ENCODE peak calls at places on chromosomes 16 and 17, in eight cellular contexts. One of them, this sample, is unnamed.

GRCh38 chr17:43998552-43998951 is 5.9 kb upstream of the NAGS start:
- DNase-seq in cardiac fibroblast: peak
- DNase-seq in endothelial cell of umbilical vein: no peak
- DNase-seq in iris pigment epithelial cell: peak
- DNase-seq in NCI-H460: no peak
- DNase-seq in NCI-H1436: no peak
- DNase-seq in hippocampal formation: no peak
- DNase-seq in testis: no peak
- DNase-seq in this sample: no peak

GRCh38 chr17:2138768-2139167 is 83.9 kb downstream of the HIC1 start:
- DNase-seq in cardiac fibroblast: peak
- DNase-seq in endothelial cell of umbilical vein: peak
- DNase-seq in iris pigment epithelial cell: peak
- DNase-seq in NCI-H460: no peak
- DNase-seq in NCI-H1436: peak
- DNase-seq in hippocampal formation: no peak
- DNase-seq in testis: no peak
- DNase-seq in this sample: peak

GRCh38 chr17:48579738-48580543 is 1.8 kb upstream of the HOXB4 start:
- DNase-seq in cardiac fibroblast: no peak
- DNase-seq in endothelial cell of umbilical vein: peak
- DNase-seq in iris pigment epithelial cell: no peak
- DNase-seq in NCI-H460: no peak
- DNase-seq in NCI-H1436: no peak
- DNase-seq in hippocampal formation: no peak
- DNase-seq in testis: no peak
- DNase-seq in this sample: no peak

GRCh38 chr16:58678716-58679115 is 5.9 kb downstream of the SLC38A7 start:
- DNase-seq in cardiac fibroblast: peak
- DNase-seq in endothelial cell of umbilical vein: no peak
- DNase-seq in iris pigment epithelial cell: no peak
- DNase-seq in NCI-H460: peak
- DNase-seq in NCI-H1436: no peak
- DNase-seq in hippocampal formation: peak
- DNase-seq in testis: peak
- DNase-seq in this sample: no peak

GRCh38 chr16:78300469-78300868 is 201.0 kb downstream of the WWOX start:
- DNase-seq in cardiac fibroblast: no peak
- DNase-seq in endothelial cell of umbilical vein: no peak
- DNase-seq in iris pigment epithelial cell: no peak
- DNase-seq in NCI-H460: no peak
- DNase-seq in NCI-H1436: no peak
- DNase-seq in hippocampal formation: no peak
- DNase-seq in testis: no peak
- DNase-seq in this sample: no peak

GRCh38 chr16:2930236-2930635 is 18.5 kb downstream of the FLYWCH1 start:
- DNase-seq in cardiac fibroblast: no peak
- DNase-seq in endothelial cell of umbilical vein: no peak
- DNase-seq in iris pigment epithelial cell: no peak
- DNase-seq in NCI-H460: no peak
- DNase-seq in NCI-H1436: no peak
- DNase-seq in hippocampal formation: no peak
- DNase-seq in testis: no peak
- DNase-seq in this sample: no peak

GRCh38 chr17:2856727-2857126 is 60.5 kb downstream of the RAP1GAP2 start:
- DNase-seq in cardiac fibroblast: no peak
- DNase-seq in endothelial cell of umbilical vein: no peak
- DNase-seq in iris pigment epithelial cell: no peak
- DNase-seq in NCI-H460: no peak
- DNase-seq in NCI-H1436: no peak
- DNase-seq in hippocampal formation: no peak
- DNase-seq in testis: no peak
- DNase-seq in this sample: no peak

GRCh38 chr17:46039592-46040186 is 40.6 kb downstream of the STH start:
- DNase-seq in cardiac fibroblast: no peak
- DNase-seq in endothelial cell of umbilical vein: no peak
- DNase-seq in iris pigment epithelial cell: no peak
- DNase-seq in NCI-H460: no peak
- DNase-seq in NCI-H1436: no peak
- DNase-seq in hippocampal formation: no peak
- DNase-seq in testis: peak
- DNase-seq in this sample: no peak

GRCh38 chr16:81779540-81780320 is 639 bp downstream of the PLCG2 start:
- DNase-seq in cardiac fibroblast: no peak
- DNase-seq in endothelial cell of umbilical vein: peak
- DNase-seq in iris pigment epithelial cell: peak
- DNase-seq in NCI-H460: no peak
- DNase-seq in NCI-H1436: no peak
- DNase-seq in hippocampal formation: no peak
- DNase-seq in testis: no peak
- DNase-seq in this sample: peak

GRCh38 chr17:35809855-35810461 is 674 bp downstream of the TAF15 start:
- DNase-seq in cardiac fibroblast: peak
- DNase-seq in endothelial cell of umbilical vein: peak
- DNase-seq in iris pigment epithelial cell: peak
- DNase-seq in NCI-H460: no peak
- DNase-seq in NCI-H1436: peak
- DNase-seq in hippocampal formation: no peak
- DNase-seq in testis: no peak
- DNase-seq in this sample: no peak

GRCh38 chr16:52353249-52353648 is 193.7 kb downstream of the TOX3 start:
- DNase-seq in cardiac fibroblast: no peak
- DNase-seq in endothelial cell of umbilical vein: no peak
- DNase-seq in iris pigment epithelial cell: no peak
- DNase-seq in NCI-H460: no peak
- DNase-seq in NCI-H1436: no peak
- DNase-seq in hippocampal formation: no peak
- DNase-seq in testis: no peak
- DNase-seq in this sample: no peak

GRCh38 chr17:7777017-7777416 is 57.0 kb upstream of the KDM6B start:
- DNase-seq in cardiac fibroblast: no peak
- DNase-seq in endothelial cell of umbilical vein: no peak
- DNase-seq in iris pigment epithelial cell: no peak
- DNase-seq in NCI-H460: no peak
- DNase-seq in NCI-H1436: no peak
- DNase-seq in hippocampal formation: no peak
- DNase-seq in testis: no peak
- DNase-seq in this sample: no peak

GRCh38 chr17:17935321-17936271 is 36.6 kb downstream of the TOM1L2 start:
- DNase-seq in cardiac fibroblast: peak
- DNase-seq in endothelial cell of umbilical vein: no peak
- DNase-seq in iris pigment epithelial cell: peak
- DNase-seq in NCI-H460: no peak
- DNase-seq in NCI-H1436: no peak
- DNase-seq in hippocampal formation: no peak
- DNase-seq in testis: no peak
- DNase-seq in this sample: no peak

GRCh38 chr16:505479-506245 is 21.9 kb upstream of the CAPN15 start:
- DNase-seq in cardiac fibroblast: no peak
- DNase-seq in endothelial cell of umbilical vein: no peak
- DNase-seq in iris pigment epithelial cell: no peak
- DNase-seq in NCI-H460: no peak
- DNase-seq in NCI-H1436: no peak
- DNase-seq in hippocampal formation: no peak
- DNase-seq in testis: no peak
- DNase-seq in this sample: no peak

GRCh38 chr16:85491798-85492616 is 121.1 kb upstream of the GSE1 start:
- DNase-seq in cardiac fibroblast: peak
- DNase-seq in endothelial cell of umbilical vein: no peak
- DNase-seq in iris pigment epithelial cell: peak
- DNase-seq in NCI-H460: no peak
- DNase-seq in NCI-H1436: no peak
- DNase-seq in hippocampal formation: no peak
- DNase-seq in testis: peak
- DNase-seq in this sample: no peak

GRCh38 chr17:66737524-66737923 is 97.4 kb upstream of the CACNG5 start:
- DNase-seq in cardiac fibroblast: peak
- DNase-seq in endothelial cell of umbilical vein: peak
- DNase-seq in iris pigment epithelial cell: peak
- DNase-seq in NCI-H460: no peak
- DNase-seq in NCI-H1436: no peak
- DNase-seq in hippocampal formation: no peak
- DNase-seq in testis: peak
- DNase-seq in this sample: no peak

GRCh38 chr17:78645421-78646295 is 68.5 kb upstream of the DNAH17 start:
- DNase-seq in cardiac fibroblast: peak
- DNase-seq in endothelial cell of umbilical vein: peak
- DNase-seq in iris pigment epithelial cell: peak
- DNase-seq in NCI-H460: peak
- DNase-seq in NCI-H1436: no peak
- DNase-seq in hippocampal formation: peak
- DNase-seq in testis: peak
- DNase-seq in this sample: no peak

GRCh38 chr17:17485420-17485819 is 8.6 kb downstream of the MED9 start:
- DNase-seq in cardiac fibroblast: no peak
- DNase-seq in endothelial cell of umbilical vein: no peak
- DNase-seq in iris pigment epithelial cell: no peak
- DNase-seq in NCI-H460: no peak
- DNase-seq in NCI-H1436: no peak
- DNase-seq in hippocampal formation: no peak
- DNase-seq in testis: no peak
- DNase-seq in this sample: no peak